ENCODE peak calls at places on chromosomes 4 and X, in nine cellular contexts. One of them, this sample, is unnamed. For H3K9me3, the result is how much of the 10 kb centered on the place peaks cover.

GRCh38 chr4:30610361-30610760 is 109.8 kb upstream of the PCDH7 start:
- DNase-seq in upper lobe of left lung: no peak
- DNase-seq in thyroid gland: no peak
- DNase-seq in pancreas: no peak
- DNase-seq in fibroblast of lung: peak
- DNase-seq in iPS DF 6.9: no peak
- DNase-seq in right lobe of liver: no peak
- DNase-seq in aorta: no peak
- DNase-seq in effector memory CD4-positive, alpha-beta T cell: no peak
- DNase-seq in this sample: no peak

GRCh38 chr4:55311792-55312490 is 34.1 kb upstream of the SRD5A3 start:
- DNase-seq in upper lobe of left lung: peak
- DNase-seq in thyroid gland: no peak
- DNase-seq in pancreas: no peak
- DNase-seq in fibroblast of lung: no peak
- DNase-seq in iPS DF 6.9: no peak
- DNase-seq in right lobe of liver: no peak
- DNase-seq in aorta: no peak
- DNase-seq in effector memory CD4-positive, alpha-beta T cell: no peak
- DNase-seq in this sample: no peak

GRCh38 chr4:145887241-145887964 is 51.2 kb downstream of the ZNF827 start:
- DNase-seq in upper lobe of left lung: no peak
- DNase-seq in thyroid gland: no peak
- DNase-seq in pancreas: no peak
- DNase-seq in fibroblast of lung: peak
- DNase-seq in iPS DF 6.9: peak
- DNase-seq in right lobe of liver: no peak
- DNase-seq in aorta: no peak
- DNase-seq in effector memory CD4-positive, alpha-beta T cell: no peak
- DNase-seq in this sample: peak

GRCh38 chrX:109783712-109784109 is 50.7 kb upstream of the ACSL4 start:
- DNase-seq in upper lobe of left lung: peak
- DNase-seq in thyroid gland: no peak
- DNase-seq in pancreas: peak
- DNase-seq in fibroblast of lung: no peak
- DNase-seq in iPS DF 6.9: no peak
- DNase-seq in right lobe of liver: no peak
- DNase-seq in aorta: no peak
- DNase-seq in effector memory CD4-positive, alpha-beta T cell: no peak
- DNase-seq in this sample: peak

GRCh38 chr4:159481936-159482335 is 379.1 kb downstream of the RAPGEF2 start:
- DNase-seq in upper lobe of left lung: no peak
- DNase-seq in thyroid gland: no peak
- DNase-seq in pancreas: no peak
- DNase-seq in fibroblast of lung: no peak
- DNase-seq in iPS DF 6.9: no peak
- DNase-seq in right lobe of liver: no peak
- DNase-seq in aorta: no peak
- DNase-seq in effector memory CD4-positive, alpha-beta T cell: no peak
- DNase-seq in this sample: no peak

GRCh38 chr4:25144870-25145481 is 15.3 kb downstream of the SEPSECS start:
- DNase-seq in upper lobe of left lung: no peak
- DNase-seq in thyroid gland: no peak
- DNase-seq in pancreas: no peak
- DNase-seq in fibroblast of lung: peak
- DNase-seq in iPS DF 6.9: no peak
- DNase-seq in right lobe of liver: no peak
- DNase-seq in aorta: no peak
- DNase-seq in effector memory CD4-positive, alpha-beta T cell: no peak
- DNase-seq in this sample: no peak

GRCh38 chrX:153649178-153649914 is 2.3 kb downstream of the DUSP9 start:
- DNase-seq in upper lobe of left lung: peak
- DNase-seq in thyroid gland: peak
- DNase-seq in pancreas: peak
- DNase-seq in fibroblast of lung: no peak
- DNase-seq in iPS DF 6.9: no peak
- DNase-seq in right lobe of liver: peak
- DNase-seq in aorta: peak
- DNase-seq in effector memory CD4-positive, alpha-beta T cell: no peak
- DNase-seq in this sample: peak

GRCh38 chrX:37349131-37350033 is at the start of gene PRRG1:
- DNase-seq in upper lobe of left lung: peak
- DNase-seq in thyroid gland: peak
- DNase-seq in pancreas: peak
- DNase-seq in fibroblast of lung: peak
- DNase-seq in iPS DF 6.9: peak
- DNase-seq in right lobe of liver: peak
- DNase-seq in aorta: peak
- DNase-seq in effector memory CD4-positive, alpha-beta T cell: no peak
- DNase-seq in this sample: peak

GRCh38 chrX:127138218-127138617 is 318.7 kb downstream of the PRR32 start:
- DNase-seq in upper lobe of left lung: no peak
- DNase-seq in thyroid gland: no peak
- DNase-seq in pancreas: no peak
- DNase-seq in fibroblast of lung: no peak
- DNase-seq in iPS DF 6.9: no peak
- DNase-seq in right lobe of liver: no peak
- DNase-seq in aorta: no peak
- DNase-seq in effector memory CD4-positive, alpha-beta T cell: no peak
- DNase-seq in this sample: no peak

GRCh38 chr4:133137571-133137970 is 11.5 kb upstream of the PCDH10 start:
- DNase-seq in upper lobe of left lung: no peak
- DNase-seq in thyroid gland: no peak
- DNase-seq in pancreas: no peak
- DNase-seq in fibroblast of lung: no peak
- DNase-seq in iPS DF 6.9: no peak
- DNase-seq in right lobe of liver: no peak
- DNase-seq in aorta: no peak
- DNase-seq in effector memory CD4-positive, alpha-beta T cell: no peak
- DNase-seq in this sample: no peak

GRCh38 chr4:89099034-89099433 is 12.3 kb upstream of the TIGD2 start:
- DNase-seq in upper lobe of left lung: no peak
- DNase-seq in thyroid gland: no peak
- DNase-seq in pancreas: no peak
- DNase-seq in fibroblast of lung: no peak
- DNase-seq in iPS DF 6.9: no peak
- DNase-seq in right lobe of liver: no peak
- DNase-seq in aorta: no peak
- DNase-seq in effector memory CD4-positive, alpha-beta T cell: no peak
- DNase-seq in this sample: no peak

GRCh38 chrX:41022579-41022978 is 62.7 kb upstream of the USP9X start:
- DNase-seq in upper lobe of left lung: no peak
- DNase-seq in thyroid gland: no peak
- DNase-seq in pancreas: no peak
- DNase-seq in fibroblast of lung: peak
- DNase-seq in iPS DF 6.9: no peak
- DNase-seq in right lobe of liver: no peak
- DNase-seq in aorta: no peak
- DNase-seq in effector memory CD4-positive, alpha-beta T cell: no peak
- DNase-seq in this sample: no peak

GRCh38 chrX:123648028-123648810 is 84.6 kb downstream of the THOC2 start:
- DNase-seq in upper lobe of left lung: peak
- DNase-seq in thyroid gland: peak
- DNase-seq in pancreas: peak
- DNase-seq in fibroblast of lung: peak
- DNase-seq in iPS DF 6.9: peak
- DNase-seq in right lobe of liver: peak
- DNase-seq in aorta: no peak
- DNase-seq in effector memory CD4-positive, alpha-beta T cell: no peak
- DNase-seq in this sample: no peak

GRCh38 chrX:7149421-7149820 is 1.5 kb upstream of the PUDP start:
- DNase-seq in upper lobe of left lung: no peak
- DNase-seq in thyroid gland: no peak
- DNase-seq in pancreas: no peak
- DNase-seq in fibroblast of lung: no peak
- DNase-seq in iPS DF 6.9: no peak
- DNase-seq in right lobe of liver: no peak
- DNase-seq in aorta: no peak
- DNase-seq in effector memory CD4-positive, alpha-beta T cell: no peak
- DNase-seq in this sample: no peak

GRCh38 chr4:56821394-56822263 is at the start of gene SPINK2:
- DNase-seq in upper lobe of left lung: peak
- DNase-seq in thyroid gland: peak
- DNase-seq in pancreas: peak
- DNase-seq in fibroblast of lung: no peak
- DNase-seq in iPS DF 6.9: no peak
- DNase-seq in right lobe of liver: peak
- DNase-seq in aorta: peak
- DNase-seq in effector memory CD4-positive, alpha-beta T cell: peak
- DNase-seq in this sample: no peak

GRCh38 chr4:75135068-75135825 is 202.3 kb downstream of the PARM1 start:
- DNase-seq in upper lobe of left lung: no peak
- DNase-seq in thyroid gland: no peak
- DNase-seq in pancreas: no peak
- DNase-seq in fibroblast of lung: no peak
- DNase-seq in iPS DF 6.9: no peak
- DNase-seq in right lobe of liver: no peak
- DNase-seq in aorta: no peak
- DNase-seq in effector memory CD4-positive, alpha-beta T cell: no peak
- DNase-seq in this sample: no peak
- H3K4me3 ChIP-seq in upper lobe of left lung: no peak
- H3K4me3 ChIP-seq in thyroid gland: no peak
- H3K4me3 ChIP-seq in pancreas: no peak
- H3K4me3 ChIP-seq in fibroblast of lung: no peak
- H3K4me3 ChIP-seq in iPS DF 6.9: no peak
- H3K4me3 ChIP-seq in right lobe of liver: no peak
- H3K4me3 ChIP-seq in aorta: no peak
- H3K4me3 ChIP-seq in effector memory CD4-positive, alpha-beta T cell: no peak
- H3K4me3 ChIP-seq in this sample: no peak

GRCh38 chrX:156001001-156001666 is 3.6 kb downstream of the IL9R start:
- DNase-seq in upper lobe of left lung: no peak
- DNase-seq in thyroid gland: no peak
- DNase-seq in pancreas: no peak
- DNase-seq in fibroblast of lung: no peak
- DNase-seq in iPS DF 6.9: no peak
- DNase-seq in right lobe of liver: no peak
- DNase-seq in aorta: no peak
- DNase-seq in effector memory CD4-positive, alpha-beta T cell: no peak
- DNase-seq in this sample: no peak

GRCh38 chrX:156001667-156002021 is 4.1 kb downstream of the IL9R start:
- DNase-seq in upper lobe of left lung: no peak
- DNase-seq in thyroid gland: no peak
- DNase-seq in pancreas: no peak
- DNase-seq in fibroblast of lung: no peak
- DNase-seq in iPS DF 6.9: no peak
- DNase-seq in right lobe of liver: no peak
- DNase-seq in aorta: no peak
- DNase-seq in effector memory CD4-positive, alpha-beta T cell: no peak
- DNase-seq in this sample: no peak

GRCh38 chrX:156002517-156002916 is 5.0 kb downstream of the IL9R start:
- DNase-seq in upper lobe of left lung: no peak
- DNase-seq in thyroid gland: no peak
- DNase-seq in pancreas: no peak
- DNase-seq in fibroblast of lung: no peak
- DNase-seq in iPS DF 6.9: no peak
- DNase-seq in right lobe of liver: no peak
- DNase-seq in aorta: no peak
- DNase-seq in effector memory CD4-positive, alpha-beta T cell: no peak
- DNase-seq in this sample: no peak

GRCh38 chrX:155998761-155999510 is 1.4 kb downstream of the IL9R start:
- DNase-seq in upper lobe of left lung: no peak
- DNase-seq in thyroid gland: no peak
- DNase-seq in pancreas: no peak
- DNase-seq in fibroblast of lung: no peak
- DNase-seq in iPS DF 6.9: no peak
- DNase-seq in right lobe of liver: no peak
- DNase-seq in aorta: no peak
- DNase-seq in effector memory CD4-positive, alpha-beta T cell: no peak
- DNase-seq in this sample: no peak

DNA sequence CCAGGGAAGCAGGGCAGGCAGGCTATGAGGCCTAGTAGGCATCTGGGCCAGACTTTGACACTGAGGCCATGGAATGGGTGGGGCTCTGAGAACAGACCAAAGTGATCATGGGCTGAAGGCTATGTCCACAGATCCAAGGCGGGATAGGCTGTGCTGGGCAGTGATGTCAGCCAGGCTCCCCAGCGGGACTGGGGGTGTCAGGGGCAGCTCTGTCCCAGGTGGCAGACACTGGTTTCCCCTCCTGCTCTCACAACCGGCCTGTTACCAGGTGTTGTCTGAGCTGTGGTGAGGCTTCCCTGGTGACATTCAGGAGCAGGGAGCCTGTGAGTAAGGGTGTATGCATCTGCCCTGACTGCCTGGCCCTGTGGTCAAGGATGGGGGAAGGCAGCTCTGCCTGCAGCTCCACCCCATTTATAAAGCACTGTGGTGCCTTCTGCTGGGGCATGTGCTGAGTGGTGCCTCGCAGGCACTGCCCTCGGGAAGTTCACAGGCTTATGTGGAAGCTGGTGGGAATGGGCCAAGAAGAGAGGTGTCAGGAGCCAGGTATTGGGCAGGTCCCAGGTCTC is 2.9 kb downstream of the IL9R start:
- DNase-seq in upper lobe of left lung: no peak
- DNase-seq in thyroid gland: no peak
- DNase-seq in pancreas: no peak
- DNase-seq in fibroblast of lung: no peak
- DNase-seq in iPS DF 6.9: no peak
- DNase-seq in right lobe of liver: no peak
- DNase-seq in aorta: peak
- DNase-seq in effector memory CD4-positive, alpha-beta T cell: no peak
- DNase-seq in this sample: no peak
- H3K9me3 ChIP-seq in upper lobe of left lung: under half
- H3K9me3 ChIP-seq in thyroid gland: under half
- H3K9me3 ChIP-seq in pancreas: under half
- H3K9me3 ChIP-seq in fibroblast of lung: under half
- H3K9me3 ChIP-seq in iPS DF 6.9: under half
- H3K9me3 ChIP-seq in right lobe of liver: under half
- H3K9me3 ChIP-seq in aorta: under half
- H3K9me3 ChIP-seq in effector memory CD4-positive, alpha-beta T cell: under half
- H3K9me3 ChIP-seq in this sample: under half

GRCh38 chrX:46279214-46279924 is 265.9 kb downstream of the ZNF674 start:
- DNase-seq in upper lobe of left lung: no peak
- DNase-seq in thyroid gland: no peak
- DNase-seq in pancreas: no peak
- DNase-seq in fibroblast of lung: peak
- DNase-seq in iPS DF 6.9: no peak
- DNase-seq in right lobe of liver: no peak
- DNase-seq in aorta: no peak
- DNase-seq in effector memory CD4-positive, alpha-beta T cell: no peak
- DNase-seq in this sample: no peak
- H3K27ac ChIP-seq in upper lobe of left lung: no peak
- H3K27ac ChIP-seq in thyroid gland: no peak
- H3K27ac ChIP-seq in pancreas: no peak
- H3K27ac ChIP-seq in fibroblast of lung: peak
- H3K27ac ChIP-seq in iPS DF 6.9: no peak
- H3K27ac ChIP-seq in right lobe of liver: no peak
- H3K27ac ChIP-seq in aorta: no peak
- H3K27ac ChIP-seq in effector memory CD4-positive, alpha-beta T cell: no peak
- H3K27ac ChIP-seq in this sample: no peak

DNA sequence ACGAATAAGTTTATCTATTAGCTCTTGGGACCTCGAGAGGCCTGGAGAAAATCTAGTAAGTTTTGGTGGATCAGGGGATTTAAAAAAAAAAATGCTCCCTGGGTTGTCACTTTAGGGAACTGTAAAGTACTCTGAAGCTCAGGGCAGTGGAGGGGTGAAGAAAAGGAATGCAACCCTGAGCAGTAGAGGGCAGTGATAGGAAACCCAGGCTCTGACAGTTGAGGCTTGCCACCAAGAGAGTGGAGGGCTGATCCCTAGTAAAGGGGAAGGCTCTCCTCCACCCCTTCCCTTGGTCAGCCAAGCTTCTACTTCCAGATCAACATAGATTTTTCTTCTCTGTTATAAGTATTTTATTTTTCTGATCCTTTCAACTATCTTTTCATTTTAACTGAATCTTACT is 73.1 kb downstream of the FBXO8 start:
- DNase-seq in upper lobe of left lung: no peak
- DNase-seq in thyroid gland: no peak
- DNase-seq in pancreas: no peak
- DNase-seq in fibroblast of lung: no peak
- DNase-seq in iPS DF 6.9: no peak
- DNase-seq in right lobe of liver: no peak
- DNase-seq in aorta: no peak
- DNase-seq in effector memory CD4-positive, alpha-beta T cell: no peak
- DNase-seq in this sample: no peak
- H3K4me3 ChIP-seq in upper lobe of left lung: no peak
- H3K4me3 ChIP-seq in thyroid gland: no peak
- H3K4me3 ChIP-seq in pancreas: no peak
- H3K4me3 ChIP-seq in fibroblast of lung: no peak
- H3K4me3 ChIP-seq in iPS DF 6.9: no peak
- H3K4me3 ChIP-seq in right lobe of liver: no peak
- H3K4me3 ChIP-seq in aorta: no peak
- H3K4me3 ChIP-seq in effector memory CD4-positive, alpha-beta T cell: no peak
- H3K4me3 ChIP-seq in this sample: no peak

This sample was measured in uterus.